ENCODE peak calls at places on chromosomes 16 and 17, in nine cellular contexts. One of them, this sample, is unnamed.

GRCh38 chr17:79919164-79919585 is 79.9 kb upstream of the CBX4 start:
- DNase-seq in uterus: peak; percentile 62
- DNase-seq in psoas muscle: peak; percentile 97
- DNase-seq in tibial nerve: peak; percentile 43
- DNase-seq in AG04450: no peak
- DNase-seq in A549: peak; percentile 81
- DNase-seq in RWPE1: peak; percentile 80
- DNase-seq in astrocyte of the cerebellum: no peak
- DNase-seq in IMR-90: no peak
- DNase-seq in this sample: peak; percentile 42

GRCh38 chr16:75248536-75249380 is 2.7 kb downstream of the BCAR1 start:
- DNase-seq in uterus: no peak
- DNase-seq in psoas muscle: peak; percentile 55
- DNase-seq in tibial nerve: no peak
- DNase-seq in AG04450: no peak
- DNase-seq in A549: no peak
- DNase-seq in RWPE1: no peak
- DNase-seq in astrocyte of the cerebellum: no peak
- DNase-seq in IMR-90: no peak
- DNase-seq in this sample: no peak

GRCh38 chr16:79638386-79639106 is 38.0 kb upstream of the MAF start:
- DNase-seq in uterus: no peak
- DNase-seq in psoas muscle: no peak
- DNase-seq in tibial nerve: no peak
- DNase-seq in AG04450: no peak
- DNase-seq in A549: no peak
- DNase-seq in RWPE1: no peak
- DNase-seq in astrocyte of the cerebellum: no peak
- DNase-seq in IMR-90: no peak
- DNase-seq in this sample: no peak

GRCh38 chr17:11598274-11599221 is at the start of gene DNAH9:
- DNase-seq in uterus: peak; percentile 98
- DNase-seq in psoas muscle: peak; percentile 94
- DNase-seq in tibial nerve: peak; percentile 95
- DNase-seq in AG04450: no peak
- DNase-seq in A549: peak; percentile 62
- DNase-seq in RWPE1: peak; percentile 4
- DNase-seq in astrocyte of the cerebellum: peak; percentile 9
- DNase-seq in IMR-90: no peak
- DNase-seq in this sample: peak; percentile 94

GRCh38 chr17:81553616-81554181 is 1.5 kb upstream of the FAAP100 start:
- DNase-seq in uterus: peak; percentile 72
- DNase-seq in psoas muscle: no peak
- DNase-seq in tibial nerve: peak; percentile 14
- DNase-seq in AG04450: peak; percentile 92
- DNase-seq in A549: peak; percentile 85
- DNase-seq in RWPE1: peak; percentile 85
- DNase-seq in astrocyte of the cerebellum: peak; percentile 88
- DNase-seq in IMR-90: peak; percentile 99
- DNase-seq in this sample: no peak

GRCh38 chr17:30513346-30513745 is 36.1 kb downstream of the GOSR1 start:
- DNase-seq in uterus: no peak
- DNase-seq in psoas muscle: no peak
- DNase-seq in tibial nerve: no peak
- DNase-seq in AG04450: no peak
- DNase-seq in A549: no peak
- DNase-seq in RWPE1: no peak
- DNase-seq in astrocyte of the cerebellum: no peak
- DNase-seq in IMR-90: peak; percentile 9
- DNase-seq in this sample: no peak

GRCh38 chr16:54633943-54634362 is 296.7 kb upstream of the IRX5 start:
- DNase-seq in uterus: no peak
- DNase-seq in psoas muscle: no peak
- DNase-seq in tibial nerve: peak; percentile 29
- DNase-seq in AG04450: no peak
- DNase-seq in A549: peak; percentile 38
- DNase-seq in RWPE1: peak; percentile 25
- DNase-seq in astrocyte of the cerebellum: no peak
- DNase-seq in IMR-90: no peak
- DNase-seq in this sample: no peak

GRCh38 chr17:2034806-2035548 is 5.0 kb downstream of the DPH1 start:
- DNase-seq in uterus: no peak
- DNase-seq in psoas muscle: no peak
- DNase-seq in tibial nerve: no peak
- DNase-seq in AG04450: no peak
- DNase-seq in A549: no peak
- DNase-seq in RWPE1: no peak
- DNase-seq in astrocyte of the cerebellum: no peak
- DNase-seq in IMR-90: peak; percentile 56
- DNase-seq in this sample: no peak

GRCh38 chr16:17921357-17921978 is 415.1 kb downstream of the NPIPA8 start:
- DNase-seq in uterus: no peak
- DNase-seq in psoas muscle: no peak
- DNase-seq in tibial nerve: no peak
- DNase-seq in AG04450: no peak
- DNase-seq in A549: no peak
- DNase-seq in RWPE1: no peak
- DNase-seq in astrocyte of the cerebellum: no peak
- DNase-seq in IMR-90: no peak
- DNase-seq in this sample: no peak

GRCh38 chr17:31319253-31319661 is 2.2 kb downstream of the EVI2A start:
- DNase-seq in uterus: no peak
- DNase-seq in psoas muscle: no peak
- DNase-seq in tibial nerve: no peak
- DNase-seq in AG04450: no peak
- DNase-seq in A549: no peak
- DNase-seq in RWPE1: no peak
- DNase-seq in astrocyte of the cerebellum: no peak
- DNase-seq in IMR-90: no peak
- DNase-seq in this sample: no peak

GRCh38 chr17:46064460-46064859 is 65.4 kb downstream of the STH start:
- DNase-seq in uterus: no peak
- DNase-seq in psoas muscle: no peak
- DNase-seq in tibial nerve: no peak
- DNase-seq in AG04450: no peak
- DNase-seq in A549: no peak
- DNase-seq in RWPE1: no peak
- DNase-seq in astrocyte of the cerebellum: no peak
- DNase-seq in IMR-90: no peak
- DNase-seq in this sample: no peak
- TF ChIP-seq CTCF in uterus: no peak
- TF ChIP-seq CTCF in psoas muscle: no peak
- TF ChIP-seq CTCF in tibial nerve: no peak
- TF ChIP-seq CTCF in AG04450: no peak
- TF ChIP-seq CTCF in A549: no peak
- TF ChIP-seq CTCF in RWPE1: no peak
- TF ChIP-seq CTCF in astrocyte of the cerebellum: no peak
- TF ChIP-seq CTCF in IMR-90: no peak
- TF ChIP-seq CTCF in this sample: no peak

GRCh38 chr17:27354491-27355081 is 60.7 kb downstream of the WSB1 start:
- DNase-seq in uterus: no peak
- DNase-seq in psoas muscle: no peak
- DNase-seq in tibial nerve: no peak
- DNase-seq in AG04450: no peak
- DNase-seq in A549: no peak
- DNase-seq in RWPE1: no peak
- DNase-seq in astrocyte of the cerebellum: no peak
- DNase-seq in IMR-90: no peak
- DNase-seq in this sample: no peak

GRCh38 chr17:27354051-27354490 is 60.2 kb downstream of the WSB1 start:
- DNase-seq in uterus: peak; percentile 30
- DNase-seq in psoas muscle: no peak
- DNase-seq in tibial nerve: no peak
- DNase-seq in AG04450: no peak
- DNase-seq in A549: no peak
- DNase-seq in RWPE1: no peak
- DNase-seq in astrocyte of the cerebellum: no peak
- DNase-seq in IMR-90: no peak
- DNase-seq in this sample: no peak

GRCh38 chr17:27351741-27352140 is 57.8 kb downstream of the WSB1 start:
- DNase-seq in uterus: no peak
- DNase-seq in psoas muscle: no peak
- DNase-seq in tibial nerve: no peak
- DNase-seq in AG04450: no peak
- DNase-seq in A549: no peak
- DNase-seq in RWPE1: no peak
- DNase-seq in astrocyte of the cerebellum: no peak
- DNase-seq in IMR-90: peak; percentile 56
- DNase-seq in this sample: no peak

GRCh38 chr17:27352481-27353460 is 58.9 kb downstream of the WSB1 start:
- DNase-seq in uterus: no peak
- DNase-seq in psoas muscle: no peak
- DNase-seq in tibial nerve: no peak
- DNase-seq in AG04450: no peak
- DNase-seq in A549: peak; percentile 30
- DNase-seq in RWPE1: no peak
- DNase-seq in astrocyte of the cerebellum: no peak
- DNase-seq in IMR-90: peak; percentile 24
- DNase-seq in this sample: no peak

GRCh38 chr17:27353469-27354050 is 59.6 kb downstream of the WSB1 start:
- DNase-seq in uterus: peak; percentile 95
- DNase-seq in psoas muscle: peak; percentile 96
- DNase-seq in tibial nerve: peak; percentile 81
- DNase-seq in AG04450: peak; percentile 81
- DNase-seq in A549: peak; percentile 97
- DNase-seq in RWPE1: peak; percentile 96
- DNase-seq in astrocyte of the cerebellum: peak; percentile 85
- DNase-seq in IMR-90: peak; percentile 92
- DNase-seq in this sample: peak; percentile 67
- TF ChIP-seq CTCF in uterus: peak; percentile 98
- TF ChIP-seq CTCF in psoas muscle: peak; percentile 95
- TF ChIP-seq CTCF in tibial nerve: peak; percentile 99
- TF ChIP-seq CTCF in AG04450: peak; percentile 53
- TF ChIP-seq CTCF in A549: peak; percentile 99
- TF ChIP-seq CTCF in RWPE1: peak; percentile 97
- TF ChIP-seq CTCF in astrocyte of the cerebellum: peak; percentile 65
- TF ChIP-seq CTCF in IMR-90: peak; percentile 99
- TF ChIP-seq CTCF in this sample: peak; percentile 97

GRCh38 chr17:19342611-19343255 is 19.8 kb downstream of the B9D1 start:
- DNase-seq in uterus: peak; percentile 28
- DNase-seq in psoas muscle: peak; percentile 23
- DNase-seq in tibial nerve: no peak
- DNase-seq in AG04450: no peak
- DNase-seq in A549: no peak
- DNase-seq in RWPE1: no peak
- DNase-seq in astrocyte of the cerebellum: no peak
- DNase-seq in IMR-90: no peak
- DNase-seq in this sample: no peak

GRCh38 chr17:19343256-19343630 is 19.3 kb downstream of the B9D1 start:
- DNase-seq in uterus: peak; percentile 19
- DNase-seq in psoas muscle: peak; percentile 26
- DNase-seq in tibial nerve: no peak
- DNase-seq in AG04450: no peak
- DNase-seq in A549: no peak
- DNase-seq in RWPE1: no peak
- DNase-seq in astrocyte of the cerebellum: no peak
- DNase-seq in IMR-90: no peak
- DNase-seq in this sample: no peak

GRCh38 chr17:19345067-19345460 is 17.5 kb downstream of the B9D1 start:
- DNase-seq in uterus: peak; percentile 17
- DNase-seq in psoas muscle: no peak
- DNase-seq in tibial nerve: no peak
- DNase-seq in AG04450: no peak
- DNase-seq in A549: no peak
- DNase-seq in RWPE1: no peak
- DNase-seq in astrocyte of the cerebellum: no peak
- DNase-seq in IMR-90: no peak
- DNase-seq in this sample: no peak

GRCh38 chr17:19344311-19345066 is 18.0 kb downstream of the B9D1 start:
- DNase-seq in uterus: peak; percentile 34
- DNase-seq in psoas muscle: peak; percentile 56
- DNase-seq in tibial nerve: no peak
- DNase-seq in AG04450: no peak
- DNase-seq in A549: no peak
- DNase-seq in RWPE1: no peak
- DNase-seq in astrocyte of the cerebellum: no peak
- DNase-seq in IMR-90: no peak
- DNase-seq in this sample: no peak

DNA sequence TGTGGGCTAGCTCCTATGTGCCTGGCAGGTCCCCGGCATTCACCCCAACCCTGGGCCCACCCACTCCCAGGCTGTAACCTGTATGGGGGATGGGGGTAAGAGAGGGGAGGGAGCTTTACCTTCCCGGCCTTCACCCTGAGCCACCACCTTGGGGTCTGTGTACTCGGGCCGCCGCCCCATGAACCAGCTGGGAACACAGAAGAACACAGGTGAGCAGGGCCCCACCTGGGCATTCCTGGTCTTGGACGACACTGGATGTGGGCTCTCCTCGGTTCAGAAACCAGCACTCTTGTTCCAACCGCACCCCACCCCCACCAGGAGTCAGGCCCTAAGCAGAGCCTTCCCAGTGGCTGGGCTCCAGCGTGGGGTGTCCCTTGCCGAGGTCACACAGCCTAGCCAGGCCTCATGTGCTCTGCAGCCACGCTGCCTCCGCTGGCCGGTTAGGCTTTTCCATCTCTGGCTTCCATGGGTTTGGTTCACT is 18.8 kb downstream of the B9D1 start:
- DNase-seq in uterus: peak; percentile 57
- DNase-seq in psoas muscle: peak; percentile 60
- DNase-seq in tibial nerve: no peak
- DNase-seq in AG04450: no peak
- DNase-seq in A549: no peak
- DNase-seq in RWPE1: no peak
- DNase-seq in astrocyte of the cerebellum: no peak
- DNase-seq in IMR-90: no peak
- DNase-seq in this sample: no peak
- TF ChIP-seq CTCF in uterus: no peak
- TF ChIP-seq CTCF in psoas muscle: no peak
- TF ChIP-seq CTCF in tibial nerve: no peak
- TF ChIP-seq CTCF in AG04450: no peak
- TF ChIP-seq CTCF in A549: no peak
- TF ChIP-seq CTCF in RWPE1: no peak
- TF ChIP-seq CTCF in astrocyte of the cerebellum: no peak
- TF ChIP-seq CTCF in IMR-90: no peak
- TF ChIP-seq CTCF in this sample: no peak

DNA sequence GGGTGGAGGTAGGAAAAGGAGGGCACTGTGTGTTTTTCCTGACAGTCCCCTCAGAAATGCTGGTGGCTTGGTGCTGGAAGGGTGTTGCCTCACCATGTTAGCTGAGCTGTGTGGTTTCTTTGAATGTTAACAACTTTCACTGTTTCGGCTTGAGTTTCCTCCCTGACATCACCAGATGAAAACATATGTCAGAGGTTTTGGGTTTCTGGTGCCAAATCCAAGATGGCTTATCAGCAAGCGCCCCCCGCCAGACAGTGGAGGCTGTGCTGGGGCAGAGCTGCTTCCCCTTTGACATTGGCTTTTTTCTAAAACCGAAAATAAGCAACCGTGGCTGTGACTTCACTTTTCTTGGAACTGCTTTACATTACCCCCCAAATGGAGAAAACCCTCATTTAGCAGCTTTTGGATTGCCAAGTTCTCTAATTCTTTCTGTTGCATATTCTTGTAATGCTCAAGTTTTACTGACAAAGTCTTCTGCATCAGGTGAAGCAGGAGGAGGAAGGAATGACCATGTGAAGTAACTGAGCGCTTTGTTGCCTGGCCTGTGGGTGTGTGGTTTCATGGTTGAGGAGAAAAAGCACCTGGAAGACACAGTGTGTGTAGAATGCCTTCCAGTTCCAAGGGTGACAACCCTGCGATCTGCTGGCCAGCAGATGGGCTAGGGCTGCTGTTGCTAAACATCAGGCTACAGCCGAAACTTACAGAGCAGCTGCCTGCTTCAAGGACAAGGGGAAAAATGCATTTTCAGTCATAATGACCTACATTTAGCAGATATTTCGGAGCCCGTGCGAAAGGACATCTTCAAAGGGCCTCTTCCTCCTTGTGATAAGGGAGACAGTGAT is 9.7 kb downstream of the RMI2 start:
- DNase-seq in uterus: peak; percentile 50
- DNase-seq in psoas muscle: no peak
- DNase-seq in tibial nerve: no peak
- DNase-seq in AG04450: peak; percentile 69
- DNase-seq in A549: no peak
- DNase-seq in RWPE1: no peak
- DNase-seq in astrocyte of the cerebellum: no peak
- DNase-seq in IMR-90: peak; percentile 92
- DNase-seq in this sample: no peak
- TF ChIP-seq CTCF in uterus: no peak
- TF ChIP-seq CTCF in psoas muscle: no peak
- TF ChIP-seq CTCF in tibial nerve: no peak
- TF ChIP-seq CTCF in AG04450: peak; percentile 3
- TF ChIP-seq CTCF in A549: no peak
- TF ChIP-seq CTCF in RWPE1: no peak
- TF ChIP-seq CTCF in astrocyte of the cerebellum: no peak
- TF ChIP-seq CTCF in IMR-90: peak; percentile 11
- TF ChIP-seq CTCF in this sample: no peak

This sample was measured in omental fat pad.